ENCODE peak calls at places on chromosomes 12 and 14, in six cellular contexts. O is K562, N is HepG2, V is HCT116, R is SK-N-SH, Z is GM12878. M is an unnamed sample.

GRCh38 chr14:90714811-90715210 is 101.4 kb downstream of the TTC7B start:
- DNase-seq in R (no peak), O (no peak), V (no peak), Z (no peak), N (no peak), M (no peak)

GRCh38 chr12:116426391-116427136 is 132.6 kb upstream of the MAP1LC3B2 start:
- DNase-seq in O (peak), R (peak), N (no peak), Z (no peak), V (peak), M (no peak)

GRCh38 chr12:78778339-78778738 is 86.2 kb upstream of the SYT1 start:
- DNase-seq in V (no peak), O (no peak), N (no peak), R (no peak), Z (no peak), M (no peak)

GRCh38 chr14:61438860-61439765 is 117.7 kb downstream of the PRKCH start:
- DNase-seq in O (no peak), N (peak), R (no peak), V (no peak), Z (peak), M (peak)

GRCh38 chr14:77039285-77040058 is 11.0 kb upstream of the IRF2BPL start:
- DNase-seq in R (no peak), N (no peak), O (no peak), Z (no peak), V (no peak), M (no peak)

GRCh38 chr12:40989785-40990184 is 198.3 kb upstream of the PDZRN4 start:
- DNase-seq in Z (no peak), O (no peak), N (no peak), R (no peak), V (no peak), M (no peak)

GRCh38 chr12:49413010-49413409 is 45.7 kb downstream of the SPATS2 start:
- DNase-seq in V (no peak), O (no peak), N (no peak), Z (no peak), R (no peak), M (no peak)

GRCh38 chr14:84937449-84937848 is 592.5 kb upstream of the FLRT2 start:
- DNase-seq in Z (no peak), V (no peak), N (no peak), O (no peak), R (no peak), M (no peak)

GRCh38 chr12:49819786-49820185 is 8.4 kb downstream of the NCKAP5L start:
- DNase-seq in V (no peak), Z (no peak), N (no peak), R (no peak), O (no peak), M (no peak)

GRCh38 chr14:47300801-47301200 is 374.6 kb downstream of the MDGA2 start:
- DNase-seq in O (no peak), Z (no peak), V (no peak), R (no peak), N (no peak), M (no peak)

GRCh38 chr14:95313707-95314106 is 6.0 kb downstream of the CLMN start:
- DNase-seq in V (no peak), Z (no peak), O (no peak), N (peak), R (no peak), M (no peak)

GRCh38 chr14:84927096-84927910 is 602.6 kb upstream of the FLRT2 start:
- DNase-seq in Z (no peak), N (no peak), V (no peak), R (no peak), O (no peak), M (no peak)

GRCh38 chr14:54478621-54479215 is 10.1 kb downstream of the GMFB start:
- DNase-seq in N (no peak), O (no peak), V (no peak), R (no peak), Z (no peak), M (no peak)

GRCh38 chr14:101819251-101819990 is 57.9 kb downstream of the PPP2R5C start:
- DNase-seq in O (no peak), V (no peak), Z (no peak), N (no peak), R (no peak), M (no peak)

GRCh38 chr12:131619736-131620506 is 91.0 kb upstream of the SFSWAP start:
- DNase-seq in Z (no peak), N (no peak), R (no peak), O (no peak), V (no peak), M (no peak)

GRCh38 chr14:41423503-41423902 is 183.2 kb upstream of the LRFN5 start:
- DNase-seq in O (no peak), V (no peak), R (no peak), N (no peak), Z (no peak), M (no peak)

GRCh38 chr12:92614502-92614901 is 88.3 kb upstream of the PLEKHG7 start:
- DNase-seq in N (no peak), V (no peak), R (no peak), O (no peak), Z (no peak), M (no peak)

GRCh38 chr12:1318327-1319031 is 275.9 kb downstream of the FBXL14 start:
- DNase-seq in V (no peak), N (no peak), Z (no peak), O (no peak), R (no peak), M (no peak)

GRCh38 chr12:97552410-97553050 is 89.9 kb downstream of the RMST start:
- DNase-seq in O (no peak), V (no peak), Z (no peak), N (no peak), R (no peak), M (no peak)

GRCh38 chr12:71694099-71694820 is 8.4 kb downstream of the TMEM19 start:
- DNase-seq in Z (peak), V (no peak), R (no peak), O (no peak), N (no peak), M (no peak)

GRCh38 chr12:72560370-72560769 is 288.2 kb downstream of the TRHDE start:
- DNase-seq in N (no peak), O (no peak), R (no peak), Z (no peak), V (no peak), M (no peak)

DNA sequence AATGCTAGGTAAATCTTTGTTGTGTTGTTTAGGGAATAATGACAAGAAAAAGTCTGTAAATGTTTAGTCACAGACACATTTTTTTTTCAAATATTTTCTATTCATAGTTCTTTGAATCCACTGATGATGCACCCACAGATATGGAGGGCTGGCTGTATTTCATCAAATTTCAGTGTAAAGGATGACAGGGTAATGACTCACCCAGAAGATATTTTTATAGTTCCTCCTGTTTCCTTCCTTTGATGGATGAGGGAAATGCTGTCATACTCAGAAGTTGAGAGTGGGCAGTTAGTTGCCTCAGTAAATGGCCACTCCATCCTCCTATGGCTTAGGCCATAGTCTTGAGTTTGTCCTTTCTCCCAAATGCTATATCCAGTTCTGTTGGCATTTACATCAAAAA is 76.9 kb upstream of the REP15 start:
- DNase-seq in V (peak), R (no peak), Z (no peak), O (no peak), N (peak), M (no peak)
- TF ChIP-seq JUND in V (peak), R (peak), Z (no peak), O (peak), N (no peak), M (no peak)

DNA sequence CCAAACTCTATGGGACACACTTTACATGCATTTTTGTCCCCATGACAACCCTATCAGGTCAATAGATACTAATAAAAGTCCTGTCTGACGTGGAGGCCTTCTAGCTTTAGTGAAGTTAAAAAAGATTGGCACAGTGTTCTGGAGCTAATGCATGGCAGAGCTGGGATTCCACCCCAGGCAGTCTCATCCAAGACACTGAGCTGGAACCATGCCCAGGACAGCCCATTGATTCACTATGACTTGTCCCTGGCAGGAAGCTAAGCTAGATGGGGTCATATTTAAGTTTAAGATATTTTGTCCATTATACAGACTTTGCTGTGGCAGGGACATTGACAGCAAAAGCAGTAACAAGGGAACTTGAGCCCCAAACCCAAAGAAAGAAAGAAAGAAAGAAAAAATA is 28.1 kb downstream of the TTC6 start:
- DNase-seq in O (no peak), R (no peak), V (peak), Z (no peak), N (no peak), M (peak)
- TF ChIP-seq JUND in O (no peak), R (no peak), V (no peak), Z (no peak), N (no peak), M (no peak)

GRCh38 chr14:102924632-102925588 is 2.4 kb downstream of the AMN start:
- DNase-seq in N (no peak), Z (no peak), O (peak), V (no peak), R (no peak), M (no peak)
- TF ChIP-seq JUND in N (no peak), Z (no peak), O (no peak), V (no peak), R (no peak), M (no peak)

DNA sequence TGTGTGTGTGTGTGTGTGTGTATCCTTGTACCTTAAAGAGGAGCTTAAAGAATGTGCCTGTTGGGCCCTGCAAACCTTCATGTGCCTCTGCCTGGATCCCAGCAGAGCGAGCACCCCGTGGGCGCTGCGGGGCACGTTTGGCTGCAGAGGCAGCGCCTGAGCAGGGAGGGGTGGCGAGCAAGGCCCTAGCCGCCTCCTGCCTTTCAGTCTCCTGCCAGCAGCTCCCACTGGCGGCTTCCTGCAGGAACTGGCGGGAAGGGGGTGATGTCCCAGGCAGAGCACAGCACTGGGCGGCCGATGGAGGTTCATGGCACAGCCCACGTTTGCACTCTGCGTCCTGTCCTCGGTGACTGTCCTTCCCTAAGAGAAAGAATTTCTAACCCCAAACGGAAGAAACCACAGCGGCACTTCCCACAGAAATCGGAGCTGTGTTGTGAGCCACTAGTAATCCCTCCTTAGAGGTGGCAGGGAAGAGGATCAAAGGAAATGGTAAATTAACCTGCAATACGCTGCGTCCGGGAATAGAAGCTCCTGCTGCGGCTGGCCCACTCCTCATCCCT is 19.8 kb downstream of the ZBTB42 start:
- DNase-seq in O (no peak), R (peak), V (no peak), Z (no peak), N (peak), M (peak)
- TF ChIP-seq JUND in O (no peak), R (no peak), V (no peak), Z (no peak), N (peak), M (no peak)